ENCODE peak calls at places on chromosome 1, in four cellular contexts. L is AG04450, A is RWPE1, M is neural progenitor cell. I is an unnamed sample.

GRCh38 chr1:246162560-246162959 is 344.5 kb downstream of the SMYD3 start:
- DNase-seq in A (no peak), M (no peak), L (no peak), I (no peak)

GRCh38 chr1:56709995-56710394 is 64.9 kb downstream of the PRKAA2 start:
- DNase-seq in L (no peak), M (no peak), A (no peak), I (no peak)

GRCh38 chr1:100360790-100361232 is 8.5 kb downstream of the CDC14A start:
- DNase-seq in A (no peak), M (peak; percentile 42), L (no peak), I (peak; percentile 67)

GRCh38 chr1:210332719-210333398 is 4.2 kb downstream of the HHAT start:
- DNase-seq in L (no peak), M (no peak), A (peak; percentile 33), I (peak; percentile 68)

GRCh38 chr1:212858461-212859265 is 588 bp downstream of the FLVCR1 start:
- DNase-seq in A (peak; percentile 42), L (no peak), M (peak; percentile 32), I (peak; percentile 42)

GRCh38 chr1:27643626-27644368 is 8.8 kb upstream of the FGR start:
- DNase-seq in M (peak; percentile 76), L (no peak), A (peak; percentile 51), I (peak; percentile 12)

GRCh38 chr1:89986020-89986419 is 8.9 kb upstream of the ZNF326 start:
- DNase-seq in L (no peak), A (no peak), M (no peak), I (no peak)

GRCh38 chr1:85109475-85109874 is 61.2 kb upstream of the MCOLN3 start:
- DNase-seq in M (peak; percentile 81), L (peak; percentile 38), A (peak; percentile 71), I (peak; percentile 46)

GRCh38 chr1:177948336-177948972 is 21.4 kb downstream of the SEC16B start:
- DNase-seq in A (peak; percentile 69), L (no peak), M (peak; percentile 75), I (peak; percentile 37)

GRCh38 chr1:3659093-3659492 is 6.8 kb downstream of the TP73 start:
- DNase-seq in L (no peak), A (no peak), M (no peak), I (no peak)

GRCh38 chr1:116971481-116971880 is 30.1 kb upstream of the CD101 start:
- DNase-seq in A (no peak), M (peak; percentile 37), L (no peak), I (peak; percentile 49)

GRCh38 chr1:234961468-234962339 is 166.9 kb downstream of the TOMM20 start:
- DNase-seq in A (no peak), L (peak; percentile 85), M (no peak), I (peak; percentile 97)

GRCh38 chr1:189500777-189501176 is 976.9 kb downstream of the BRINP3 start:
- DNase-seq in A (no peak), L (peak; percentile 1), M (no peak), I (peak; percentile 25)

GRCh38 chr1:97277891-97278662 is 556.5 kb downstream of the PTBP2 start:
- DNase-seq in L (no peak), A (peak; percentile 70), M (no peak), I (peak; percentile 89)

GRCh38 chr1:155171836-155172731 is 1.0 kb downstream of the KRTCAP2 start:
- DNase-seq in A (no peak), M (no peak), L (no peak), I (no peak)

GRCh38 chr1:228429698-228430097 is 13.0 kb upstream of the TRIM17 start:
- DNase-seq in L (no peak), M (no peak), A (no peak), I (no peak)

GRCh38 chr1:207020016-207020708 is 12.4 kb downstream of the C1orf116 start:
- DNase-seq in L (no peak), A (peak; percentile 83), M (no peak), I (no peak)

GRCh38 chr1:162391790-162392563 is 10.4 kb downstream of the C1orf226 start:
- DNase-seq in A (no peak), M (peak; percentile 81), L (no peak), I (peak; percentile 25)

GRCh38 chr1:209207701-209208286 is 375.7 kb upstream of the CAMK1G start:
- DNase-seq in M (peak; percentile 92), L (peak; percentile 15), A (peak; percentile 66), I (peak; percentile 47)

GRCh38 chr1:118842462-118843201 is 145.5 kb downstream of the TBX15 start:
- DNase-seq in A (no peak), M (peak; percentile 12), L (no peak), I (no peak)

GRCh38 chr1:67469431-67469830 is 39.2 kb upstream of the SERBP1 start:
- DNase-seq in A (no peak), M (no peak), L (no peak), I (no peak)

GRCh38 chr1:154941332-154941995 is 4.9 kb upstream of the PMVK start:
- DNase-seq in L (no peak), M (peak; percentile 78), A (no peak), I (no peak)

GRCh38 chr1:236948381-236948780 is 55.9 kb downstream of the MT1HL1 start:
- DNase-seq in L (no peak), A (no peak), M (no peak), I (no peak)

GRCh38 chr1:32142446-32143301 is 34.8 kb downstream of the KPNA6 start:
- DNase-seq in A (peak; percentile 36), M (no peak), L (peak; percentile 52), I (peak; percentile 71)

GRCh38 chr1:113630340-113631327 is 128.7 kb downstream of the PHTF1 start:
- DNase-seq in M (no peak), A (no peak), L (no peak), I (no peak)

GRCh38 chr1:156661932-156662587 is 15.1 kb downstream of the NES start:
- DNase-seq in A (no peak), M (peak; percentile 57), L (no peak), I (peak; percentile 60)

GRCh38 chr1:116115476-116115875 is 4.3 kb downstream of the MAB21L3 start:
- DNase-seq in A (peak; percentile 74), L (no peak), M (no peak), I (peak; percentile 79)

GRCh38 chr1:93651695-93652094 is 29.9 kb downstream of the BCAR3 start:
- DNase-seq in M (no peak), A (no peak), L (no peak), I (no peak)